ENCODE peak calls at places on chromosomes 16 and 17, in five cellular contexts. O is GM12878, J is K562, X is A549, N is SK-N-SH. Y is an unnamed sample.

GRCh38 chr16:52470601-52471000 is 76.3 kb downstream of the TOX3 start:
- DNase-seq in O (no peak), X (no peak), J (no peak), N (no peak), Y (no peak)

GRCh38 chr16:80463303-80463702 is 77.5 kb upstream of the DYNLRB2 start:
- DNase-seq in N (no peak), O (no peak), X (no peak), J (no peak), Y (no peak)

GRCh38 chr17:19672009-19672837 is 23.7 kb downstream of the ALDH3A2 start:
- DNase-seq in J (no peak), O (no peak), N (no peak), X (no peak), Y (peak; percentile 94)

GRCh38 chr17:57284583-57284982 is 28.3 kb downstream of the MSI2 start:
- DNase-seq in O (no peak), J (peak; percentile 12), X (no peak), N (no peak), Y (no peak)

GRCh38 chr16:21158208-21159110 is at the start of gene LDAF1:
- DNase-seq in J (peak; percentile 90), O (no peak), N (peak; percentile 90), X (peak; percentile 75), Y (peak; percentile 33)

GRCh38 chr17:19720631-19721426 is 4.4 kb upstream of the SLC47A2 start:
- DNase-seq in O (no peak), N (no peak), J (no peak), X (no peak), Y (peak; percentile 68)

GRCh38 chr17:49407981-49408501 is 6.6 kb downstream of the PHB1 start:
- DNase-seq in N (peak; percentile 92), J (peak; percentile 81), O (no peak), X (peak; percentile 97), Y (peak; percentile 87)

GRCh38 chr16:69150146-69150865 is 17.9 kb downstream of the UTP4 start:
- DNase-seq in X (peak; percentile 77), N (peak; percentile 67), O (no peak), J (peak; percentile 76), Y (peak; percentile 68)

GRCh38 chr17:75242461-75243042 is 18.9 kb downstream of the GGA3 start:
- DNase-seq in X (no peak), J (no peak), N (no peak), O (no peak), Y (no peak)

GRCh38 chr16:21100447-21100846 is 50.2 kb downstream of the DNAH3 start:
- DNase-seq in X (peak; percentile 49), J (no peak), N (no peak), O (no peak), Y (no peak)

GRCh38 chr17:48612456-48612853 is 1.6 kb upstream of the HOXB7 start:
- DNase-seq in J (no peak), O (no peak), N (no peak), X (no peak), Y (no peak)

GRCh38 chr17:60909405-60909804 is 231.8 kb downstream of the BCAS3 start:
- DNase-seq in N (no peak), J (no peak), X (no peak), O (no peak), Y (no peak)

GRCh38 chr16:83205896-83206295 is 579.1 kb downstream of the CDH13 start:
- DNase-seq in J (no peak), O (no peak), X (no peak), N (no peak), Y (no peak)

GRCh38 chr16:83199012-83199411 is 572.2 kb downstream of the CDH13 start:
- DNase-seq in N (no peak), O (no peak), J (no peak), X (no peak), Y (no peak)

DNA sequence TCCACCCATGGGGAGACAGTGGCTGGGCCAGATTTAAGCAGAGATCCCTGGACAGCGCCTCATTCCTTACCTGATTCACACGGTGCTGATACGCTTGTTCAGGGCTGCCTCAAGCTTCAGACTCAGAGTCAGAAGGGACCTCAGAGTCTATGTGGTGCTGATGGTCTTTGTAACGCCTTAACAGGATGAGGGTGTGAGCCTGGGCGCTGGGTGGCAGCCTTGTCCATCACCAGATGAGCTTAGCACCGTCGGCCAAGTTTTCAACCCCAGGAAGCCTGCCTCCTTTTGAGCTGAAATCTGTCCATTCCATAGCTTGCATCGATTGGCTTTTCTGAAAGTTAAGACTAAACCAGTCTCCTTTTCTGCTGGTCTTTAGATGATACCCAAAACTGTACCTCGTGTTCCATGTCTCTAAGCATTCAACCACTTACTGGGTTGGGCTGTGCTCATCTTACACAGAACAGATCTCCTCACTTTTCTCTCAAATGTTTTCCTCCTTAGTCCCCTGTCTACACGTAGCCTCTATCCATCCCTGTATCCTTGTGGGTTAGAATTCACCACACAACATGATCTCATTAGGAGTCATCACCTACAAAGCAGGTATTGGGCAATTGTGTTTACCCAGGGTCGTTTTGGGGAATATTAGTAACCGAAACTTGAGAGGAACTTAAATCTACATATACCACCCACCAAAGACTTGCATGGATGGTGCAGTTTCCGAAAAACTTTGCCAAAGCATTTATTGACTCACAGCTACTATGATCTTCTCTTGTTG is 573.4 kb downstream of the CDH13 start:
- DNase-seq in O (no peak), N (no peak), J (peak; percentile 6), X (no peak), Y (no peak)
- TF ChIP-seq CHD2 in O (no peak), N (no peak), J (no peak), X (no peak), Y (no peak)

DNA sequence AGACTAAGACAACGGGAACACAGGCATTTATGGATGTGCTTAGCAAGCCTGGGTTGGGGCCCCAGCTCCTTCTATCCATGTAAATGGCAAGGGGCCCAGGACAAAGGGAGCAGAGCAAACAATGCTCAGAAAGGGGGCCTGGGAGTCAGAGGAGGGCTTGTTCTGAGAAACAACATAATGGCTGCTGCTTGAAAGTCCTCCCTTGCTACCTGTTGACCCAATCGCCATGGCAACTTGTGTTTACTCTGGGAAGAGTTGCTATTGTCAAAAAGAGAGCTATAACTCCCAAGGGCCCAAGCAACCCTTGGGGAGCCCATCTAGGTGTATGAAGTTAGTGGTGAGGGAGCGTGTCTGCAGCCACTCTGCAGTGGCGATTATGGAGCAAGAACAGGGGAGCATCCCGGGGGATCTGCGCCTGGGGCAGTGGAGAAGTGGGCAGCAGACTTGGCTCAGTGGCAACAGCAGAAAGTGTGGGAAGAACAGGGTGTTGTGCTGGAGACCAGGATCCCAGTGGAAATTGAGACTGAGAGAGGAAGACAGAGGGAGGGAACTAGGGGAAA is 118.7 kb upstream of the NLRP1 start:
- DNase-seq in J (no peak), X (no peak), O (no peak), N (no peak), Y (no peak)
- TF ChIP-seq CHD2 in J (no peak), X (no peak), O (no peak), N (no peak), Y (no peak)

GRCh38 chr16:1152123-1152638 is 725 bp upstream of the CACNA1H start:
- DNase-seq in N (no peak), J (peak; percentile 31), X (peak; percentile 24), O (no peak), Y (no peak)
- TF ChIP-seq CHD2 in N (no peak), J (no peak), X (no peak), O (no peak), Y (no peak)

GRCh38 chr16:57865746-57866528 is 63.6 kb upstream of the KIFC3 start:
- DNase-seq in J (no peak), N (no peak), O (no peak), X (no peak), Y (no peak)
- TF ChIP-seq CHD2 in J (no peak), N (no peak), O (no peak), X (no peak), Y (no peak)

GRCh38 chr16:74847202-74847601 is 72.6 kb upstream of the FA2H start:
- DNase-seq in X (no peak), O (no peak), J (no peak), N (no peak), Y (no peak)
- TF ChIP-seq CHD2 in X (no peak), O (no peak), J (no peak), N (no peak), Y (no peak)

GRCh38 chr17:78728495-78728894 is 53.6 kb downstream of the CYTH1 start:
- DNase-seq in N (no peak), J (no peak), X (no peak), O (no peak), Y (no peak)
- TF ChIP-seq CHD2 in N (no peak), J (no peak), X (no peak), O (no peak), Y (no peak)

GRCh38 chr17:45222273-45222993 is 748 bp downstream of the FMNL1 start:
- DNase-seq in J (peak; percentile 63), O (no peak), N (peak; percentile 65), X (no peak), Y (no peak)
- TF ChIP-seq CHD2 in J (no peak), O (no peak), N (no peak), X (no peak), Y (no peak)

GRCh38 chr17:29840884-29841283 is 89.1 kb downstream of the SSH2 start:
- DNase-seq in O (no peak), X (no peak), J (no peak), N (no peak), Y (no peak)
- TF ChIP-seq CHD2 in O (no peak), X (no peak), J (no peak), N (no peak), Y (no peak)

DNA sequence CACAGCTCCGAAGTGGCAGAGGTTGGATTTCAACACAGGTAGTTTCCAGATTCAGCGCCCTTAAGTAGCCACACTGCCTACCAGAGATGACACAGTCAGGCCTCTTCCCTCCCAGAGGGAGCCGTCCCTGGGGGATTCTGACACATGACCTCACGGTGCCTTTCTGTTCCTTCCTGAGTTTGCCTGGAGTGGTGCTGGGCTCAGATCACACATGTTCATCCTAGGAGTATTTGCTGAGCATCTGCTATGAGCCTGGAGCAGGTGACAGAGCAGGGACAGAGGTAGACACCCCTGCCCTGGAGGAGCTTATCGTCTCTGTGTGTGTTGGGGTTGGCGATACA is 120.5 kb upstream of the GSE1 start:
- DNase-seq in J (no peak), N (no peak), O (no peak), X (no peak), Y (no peak)
- TF ChIP-seq CHD2 in J (no peak), N (no peak), O (no peak), X (no peak), Y (no peak)